ENCODE peak calls at places on chromosomes 1 and 21, in four cellular contexts. M is A549, T is pancreas, H is left ventricle myocardium inferior. J is an unnamed sample.

GRCh38 chr1:36536727-36537126 is 54.0 kb upstream of the CSF3R start:
- DNase-seq in M (no peak), T (no peak), H (no peak), J (no peak)

GRCh38 chr1:1308756-1309524 is 543 bp downstream of the PUSL1 start:
- DNase-seq in M (no peak), T (peak), H (peak), J (peak)

GRCh38 chr1:115980998-115981993 is 5.0 kb downstream of the SLC22A15 start:
- DNase-seq in M (peak), T (peak), H (no peak), J (peak)

GRCh38 chr1:25451903-25452302 is 21.2 kb downstream of the MACO1 start:
- DNase-seq in M (no peak), T (no peak), H (no peak), J (no peak)

GRCh38 chr1:51990478-51990965 is at the start of gene RAB3B:
- DNase-seq in M (peak), T (peak), H (peak), J (peak)

GRCh38 chr21:45285266-45285931 is 2.3 kb downstream of the POFUT2 start:
- DNase-seq in M (no peak), T (peak), H (no peak), J (no peak)

GRCh38 chr1:38095337-38096030 is 48.9 kb upstream of the POU3F1 start:
- DNase-seq in M (no peak), T (no peak), H (no peak), J (no peak)

GRCh38 chr1:157045251-157046218 is at the start of gene ARHGEF11:
- DNase-seq in M (peak), T (peak), H (peak), J (peak)

GRCh38 chr21:33880626-33881025 is 35.0 kb downstream of the ATP5PO start:
- DNase-seq in M (no peak), T (no peak), H (no peak), J (no peak)

GRCh38 chr1:223074901-223075300 is 68.1 kb downstream of the TLR5 start:
- DNase-seq in M (no peak), T (no peak), H (no peak), J (no peak)

GRCh38 chr1:19735419-19736127 is 64.1 kb downstream of the TMCO4 start:
- DNase-seq in M (peak), T (peak), H (peak), J (no peak)

GRCh38 chr1:225343618-225344017 is 84.2 kb downstream of the LBR start:
- DNase-seq in M (peak), T (no peak), H (no peak), J (peak)

GRCh38 chr1:232950919-232951579 is 638 bp downstream of the NTPCR start:
- DNase-seq in M (peak), T (peak), H (no peak), J (peak)

GRCh38 chr1:107523061-107523460 is 382.2 kb downstream of the NTNG1 start:
- DNase-seq in M (no peak), T (no peak), H (no peak), J (no peak)

GRCh38 chr21:44535963-44536362 is 4.0 kb downstream of the KRTAP10-1 start:
- DNase-seq in M (no peak), T (no peak), H (no peak), J (no peak)

GRCh38 chr1:183043872-183044859 is 20.9 kb downstream of the LAMC1 start:
- DNase-seq in M (peak), T (no peak), H (no peak), J (no peak)

GRCh38 chr1:68623700-68624099 is 126.8 kb upstream of the DEPDC1 start:
- DNase-seq in M (no peak), T (no peak), H (peak), J (no peak)

GRCh38 chr1:8879348-8880067 is 1.0 kb upstream of the ENO1 start:
- DNase-seq in M (no peak), T (no peak), H (peak), J (no peak)

GRCh38 chr1:183578846-183579245 is 11.4 kb downstream of the NCF2 start:
- DNase-seq in M (no peak), T (no peak), H (no peak), J (peak)

GRCh38 chr1:236460103-236460502 is 63.7 kb upstream of the LGALS8 start:
- DNase-seq in M (no peak), T (no peak), H (no peak), J (no peak)

GRCh38 chr21:43892334-43892733 is 27.3 kb downstream of the AGPAT3 start:
- DNase-seq in M (no peak), T (no peak), H (no peak), J (no peak)

GRCh38 chr1:246367046-246367445 is 140.0 kb downstream of the SMYD3 start:
- DNase-seq in M (no peak), T (no peak), H (no peak), J (no peak)

GRCh38 chr1:167916766-167917511 is 3.0 kb upstream of the ADCY10 start:
- DNase-seq in M (no peak), T (no peak), H (no peak), J (no peak)

GRCh38 chr1:26119892-26120608 is 8.4 kb downstream of the PDIK1L start:
- DNase-seq in M (no peak), T (no peak), H (no peak), J (no peak)

GRCh38 chr1:14372526-14372925 is 226.0 kb upstream of the KAZN start:
- DNase-seq in M (no peak), T (no peak), H (no peak), J (no peak)

GRCh38 chr1:9890224-9890731 is 19.8 kb downstream of the CTNNBIP1 start:
- DNase-seq in M (peak), T (no peak), H (peak), J (no peak)

GRCh38 chr1:225415967-225416745 is 11.7 kb downstream of the LBR start:
- DNase-seq in M (no peak), T (no peak), H (no peak), J (no peak)

GRCh38 chr1:26788836-26789611 is 1.3 kb downstream of the PIGV start:
- DNase-seq in M (peak), T (peak), H (peak), J (peak)

GRCh38 chr1:153032677-153033308 is 1.8 kb downstream of the SPRR1B start:
- DNase-seq in M (peak), T (no peak), H (no peak), J (no peak)

GRCh38 chr1:92219028-92219427 is 1.3 kb downstream of the C1orf146 start:
- DNase-seq in M (no peak), T (no peak), H (no peak), J (no peak)

GRCh38 chr1:35936828-35937227 is 5.9 kb downstream of the AGO3 start:
- DNase-seq in M (no peak), T (no peak), H (no peak), J (no peak)

GRCh38 chr1:10694274-10694632 is 102.2 kb downstream of the CASZ1 start:
- DNase-seq in M (peak), T (peak), H (no peak), J (no peak)

GRCh38 chr1:204286323-204286714 is 72.5 kb upstream of the GOLT1A start:
- DNase-seq in M (no peak), T (no peak), H (no peak), J (no peak)
- H3K4me3 ChIP-seq in M (peak), T (no peak), H (peak), J (no peak)

DNA sequence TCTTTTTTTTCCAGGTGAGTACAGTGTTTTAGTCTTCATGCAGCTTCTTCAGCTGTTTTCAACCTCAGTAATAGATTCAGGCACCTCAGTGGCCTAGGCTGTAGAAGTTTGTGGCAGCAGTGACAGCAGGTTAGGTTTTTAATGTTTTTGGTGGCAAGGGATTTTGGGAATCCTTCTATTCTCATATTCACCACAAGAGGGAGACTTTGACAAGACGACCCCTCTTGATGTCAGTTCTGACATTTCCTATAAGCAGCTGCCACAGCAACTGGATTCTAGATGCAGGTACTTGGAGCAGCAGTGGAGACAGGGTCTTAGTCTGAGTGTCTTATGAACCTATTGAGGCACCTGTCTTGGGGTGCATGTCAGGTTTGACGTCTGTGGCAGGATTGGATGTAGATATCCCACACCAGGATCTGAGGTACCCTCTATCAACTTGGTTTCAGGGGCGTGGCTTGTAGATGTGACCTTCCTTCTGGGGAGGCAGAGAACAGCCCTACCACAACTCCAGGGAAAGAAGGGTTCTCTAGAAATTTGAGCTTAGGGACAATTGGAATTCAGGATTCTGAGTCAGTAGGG is 1104.2 kb upstream of the TMPRSS15 start:
- DNase-seq in M (peak), T (no peak), H (no peak), J (peak)
- TF ChIP-seq CTCF in M (no peak), T (no peak), H (no peak), J (no peak)

GRCh38 chr1:31793586-31794285 is 22.1 kb downstream of the SPOCD1 start:
- DNase-seq in M (no peak), T (no peak), H (no peak), J (no peak)
- H3K4me3 ChIP-seq in M (no peak), T (no peak), H (no peak), J (no peak)

DNA sequence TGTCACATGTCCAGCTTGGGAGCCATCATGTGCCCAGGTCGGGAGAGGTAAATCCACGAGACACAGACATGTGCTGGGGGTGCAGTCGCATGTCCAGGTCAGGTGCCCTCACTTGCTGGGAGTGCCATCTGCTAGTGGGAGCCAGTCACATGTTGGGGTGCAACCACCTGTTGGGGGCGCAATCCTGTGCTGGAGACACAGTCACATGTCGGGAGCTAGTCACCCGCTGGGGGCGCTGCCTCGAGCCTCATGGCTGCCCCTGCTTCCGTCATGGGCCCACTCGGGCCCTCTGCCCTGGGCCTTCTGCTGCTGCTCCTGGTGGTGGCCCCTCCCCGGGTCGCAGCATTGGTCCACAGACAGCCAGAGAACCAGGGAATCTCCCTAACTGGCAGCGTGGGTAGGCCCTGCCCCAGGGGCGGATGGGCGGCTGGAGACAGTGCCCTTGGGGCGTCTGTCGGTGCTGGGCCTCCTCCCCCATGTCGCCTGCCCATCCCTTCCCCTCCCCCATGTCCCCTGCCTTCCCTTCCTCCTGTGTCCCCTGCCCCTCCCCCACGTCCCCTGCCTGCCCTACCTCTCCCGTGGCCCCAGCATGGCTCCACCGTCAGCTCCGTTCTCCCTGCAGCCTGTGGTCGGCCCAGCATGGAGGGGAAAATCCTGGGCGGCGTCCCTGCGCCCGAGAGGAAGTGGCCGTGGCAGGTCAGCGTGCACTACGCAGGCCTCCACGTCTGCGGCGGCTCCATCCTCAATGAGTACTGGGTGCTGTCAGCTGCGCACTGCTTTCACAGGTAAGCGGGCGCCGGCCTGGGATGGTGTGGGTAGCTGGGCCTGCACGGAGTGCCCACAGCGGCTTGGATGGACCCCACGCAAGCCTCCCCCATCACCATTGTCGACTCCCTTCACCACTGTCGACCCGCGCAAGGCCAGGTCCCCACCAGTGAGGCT is at the start of gene PRSS38:
- DNase-seq in M (no peak), T (no peak), H (no peak), J (no peak)
- TF ChIP-seq CTCF in M (no peak), T (no peak), H (no peak), J (no peak)

GRCh38 chr1:64956733-64957441 is 9.5 kb downstream of the JAK1 start:
- DNase-seq in M (no peak), T (no peak), H (no peak), J (no peak)
- H3K4me3 ChIP-seq in M (no peak), T (no peak), H (no peak), J (no peak)